ENCODE peak calls at places on chromosomes 5 and 9, in four cellular contexts. One of them, this sample, is unnamed.

GRCh38 chr5:34957857-34958690 is 28.7 kb downstream of the DNAJC21 start:
- DNase-seq in fibroblast of lung: peak
- DNase-seq in IMR-90: peak
- DNase-seq in GM12864: no peak
- DNase-seq in this sample: peak

GRCh38 chr9:93254806-93255519 is 71.0 kb downstream of the WNK2 start:
- DNase-seq in fibroblast of lung: no peak
- DNase-seq in IMR-90: no peak
- DNase-seq in GM12864: no peak
- DNase-seq in this sample: no peak

GRCh38 chr9:114925672-114926071 is 4.7 kb downstream of the TNFSF8 start:
- DNase-seq in fibroblast of lung: no peak
- DNase-seq in IMR-90: no peak
- DNase-seq in GM12864: no peak
- DNase-seq in this sample: no peak

GRCh38 chr5:78592735-78593386 is 55.7 kb downstream of the LHFPL2 start:
- DNase-seq in fibroblast of lung: no peak
- DNase-seq in IMR-90: no peak
- DNase-seq in GM12864: no peak
- DNase-seq in this sample: no peak

GRCh38 chr9:15157371-15157770 is 149.6 kb downstream of the TTC39B start:
- DNase-seq in fibroblast of lung: no peak
- DNase-seq in IMR-90: no peak
- DNase-seq in GM12864: no peak
- DNase-seq in this sample: no peak

GRCh38 chr5:31364881-31365636 is 166.8 kb downstream of the DROSHA start:
- DNase-seq in fibroblast of lung: peak
- DNase-seq in IMR-90: peak
- DNase-seq in GM12864: no peak
- DNase-seq in this sample: no peak

GRCh38 chr9:76459691-76460635 is 981 bp downstream of the GCNT1 start:
- DNase-seq in fibroblast of lung: peak
- DNase-seq in IMR-90: peak
- DNase-seq in GM12864: no peak
- DNase-seq in this sample: no peak

GRCh38 chr5:62790348-62790747 is 211.7 kb downstream of the LRRC70 start:
- DNase-seq in fibroblast of lung: no peak
- DNase-seq in IMR-90: peak
- DNase-seq in GM12864: no peak
- DNase-seq in this sample: no peak

GRCh38 chr5:122311888-122312669 is at the start of gene SNCAIP:
- DNase-seq in fibroblast of lung: peak
- DNase-seq in IMR-90: peak
- DNase-seq in GM12864: no peak
- DNase-seq in this sample: peak

GRCh38 chr9:132099741-132100407 is 20.2 kb upstream of the MED27 start:
- DNase-seq in fibroblast of lung: no peak
- DNase-seq in IMR-90: peak
- DNase-seq in GM12864: no peak
- DNase-seq in this sample: no peak

GRCh38 chr9:130150779-130151381 is 21.3 kb upstream of the NCS1 start:
- DNase-seq in fibroblast of lung: peak
- DNase-seq in IMR-90: peak
- DNase-seq in GM12864: no peak
- DNase-seq in this sample: no peak

GRCh38 chr5:139888368-139888767 is 92.8 kb downstream of the PSD2 start:
- DNase-seq in fibroblast of lung: no peak
- DNase-seq in IMR-90: no peak
- DNase-seq in GM12864: no peak
- DNase-seq in this sample: no peak

GRCh38 chr5:10675177-10675700 is 85.8 kb downstream of the DAP start:
- DNase-seq in fibroblast of lung: no peak
- DNase-seq in IMR-90: no peak
- DNase-seq in GM12864: no peak
- DNase-seq in this sample: no peak

GRCh38 chr5:164002653-164003052 is 497.2 kb downstream of the MAT2B start:
- DNase-seq in fibroblast of lung: peak
- DNase-seq in IMR-90: peak
- DNase-seq in GM12864: no peak
- DNase-seq in this sample: no peak

GRCh38 chr5:139575313-139575646 is 14.1 kb downstream of the UBE2D2 start:
- DNase-seq in fibroblast of lung: no peak
- DNase-seq in IMR-90: no peak
- DNase-seq in GM12864: no peak
- DNase-seq in this sample: no peak

GRCh38 chr9:94783121-94783664 is 56.7 kb downstream of the AOPEP start:
- DNase-seq in fibroblast of lung: peak
- DNase-seq in IMR-90: peak
- DNase-seq in GM12864: no peak
- DNase-seq in this sample: peak

GRCh38 chr5:1878050-1878849 is 4.5 kb downstream of the IRX4 start:
- DNase-seq in fibroblast of lung: no peak
- DNase-seq in IMR-90: no peak
- DNase-seq in GM12864: no peak
- DNase-seq in this sample: no peak

GRCh38 chr9:135355466-135356420 is 123.8 kb upstream of the PPP1R26 start:
- DNase-seq in fibroblast of lung: no peak
- DNase-seq in IMR-90: no peak
- DNase-seq in GM12864: no peak
- DNase-seq in this sample: no peak

GRCh38 chr5:103364074-103364473 is 105.5 kb downstream of the MACIR start:
- DNase-seq in fibroblast of lung: no peak
- DNase-seq in IMR-90: peak
- DNase-seq in GM12864: no peak
- DNase-seq in this sample: no peak

DNA sequence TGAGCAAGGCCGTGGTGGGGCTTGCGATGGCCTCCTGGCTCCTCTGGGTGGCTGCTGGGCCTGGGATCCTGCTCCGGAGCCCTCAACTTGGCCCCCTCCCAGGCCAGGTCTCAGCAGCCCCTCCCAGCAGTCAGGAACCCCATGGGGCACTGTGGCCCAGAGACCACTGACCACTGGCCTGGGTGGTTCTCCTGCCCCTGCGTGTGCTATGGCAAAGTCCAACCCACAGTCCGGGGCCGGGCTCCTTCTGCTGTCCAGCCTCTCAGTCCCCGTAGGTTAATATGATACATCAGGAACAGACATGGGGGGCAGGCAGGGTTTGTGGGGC is 125.9 kb downstream of the ZNF354C start:
- DNase-seq in fibroblast of lung: no peak
- DNase-seq in IMR-90: no peak
- DNase-seq in GM12864: no peak
- DNase-seq in this sample: no peak
- TF ChIP-seq CTCF in fibroblast of lung: no peak
- TF ChIP-seq CTCF in IMR-90: no peak
- TF ChIP-seq CTCF in GM12864: no peak
- TF ChIP-seq CTCF in this sample: no peak

GRCh38 chr9:137254624-137255447 is at the start of gene NELFB:
- DNase-seq in fibroblast of lung: peak
- DNase-seq in IMR-90: peak
- DNase-seq in GM12864: peak
- DNase-seq in this sample: peak
- TF ChIP-seq CTCF in fibroblast of lung: no peak
- TF ChIP-seq CTCF in IMR-90: peak
- TF ChIP-seq CTCF in GM12864: no peak
- TF ChIP-seq CTCF in this sample: no peak

DNA sequence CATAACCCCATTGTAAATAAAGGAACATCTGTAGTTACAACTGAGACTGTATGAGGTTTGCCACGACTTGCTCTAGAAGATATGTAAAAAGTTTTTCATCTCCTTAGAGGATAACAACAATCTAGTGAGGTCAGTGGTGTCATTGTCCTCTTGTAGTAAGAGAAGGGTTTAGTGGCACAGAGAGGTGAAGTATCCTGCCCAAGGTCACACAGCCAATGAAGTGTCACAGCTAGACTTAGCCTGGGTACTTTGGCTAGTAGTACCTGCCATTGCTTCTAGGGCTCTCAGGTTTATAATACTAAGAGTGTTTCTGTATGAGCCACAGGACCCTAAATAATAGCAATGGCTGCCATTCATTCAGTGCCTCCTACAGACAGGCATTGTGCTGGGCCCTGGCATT is 13.8 kb downstream of the CCDC180 start:
- DNase-seq in fibroblast of lung: no peak
- DNase-seq in IMR-90: no peak
- DNase-seq in GM12864: no peak
- DNase-seq in this sample: no peak
- TF ChIP-seq CTCF in fibroblast of lung: no peak
- TF ChIP-seq CTCF in IMR-90: no peak
- TF ChIP-seq CTCF in GM12864: no peak
- TF ChIP-seq CTCF in this sample: no peak

GRCh38 chr5:88727705-88728313 is 155.2 kb downstream of the MEF2C start:
- DNase-seq in fibroblast of lung: peak
- DNase-seq in IMR-90: peak
- DNase-seq in GM12864: no peak
- DNase-seq in this sample: no peak
- TF ChIP-seq CTCF in fibroblast of lung: no peak
- TF ChIP-seq CTCF in IMR-90: peak
- TF ChIP-seq CTCF in GM12864: no peak
- TF ChIP-seq CTCF in this sample: peak

GRCh38 chr9:128615571-128615970 is 41.1 kb downstream of the DYNC2I2 start:
- DNase-seq in fibroblast of lung: no peak
- DNase-seq in IMR-90: no peak
- DNase-seq in GM12864: no peak
- DNase-seq in this sample: no peak
- TF ChIP-seq CTCF in fibroblast of lung: no peak
- TF ChIP-seq CTCF in IMR-90: no peak
- TF ChIP-seq CTCF in GM12864: no peak
- TF ChIP-seq CTCF in this sample: no peak

GRCh38 chr9:2417730-2418129 is 203.9 kb upstream of the VLDLR start:
- DNase-seq in fibroblast of lung: no peak
- DNase-seq in IMR-90: no peak
- DNase-seq in GM12864: no peak
- DNase-seq in this sample: no peak

GRCh38 chr9:2420488-2421056 is 201.0 kb upstream of the VLDLR start:
- DNase-seq in fibroblast of lung: no peak
- DNase-seq in IMR-90: no peak
- DNase-seq in GM12864: no peak
- DNase-seq in this sample: no peak

GRCh38 chr9:2415326-2415725 is 206.3 kb upstream of the VLDLR start:
- DNase-seq in fibroblast of lung: no peak
- DNase-seq in IMR-90: no peak
- DNase-seq in GM12864: no peak
- DNase-seq in this sample: no peak

GRCh38 chr9:2414465-2414864 is 207.1 kb upstream of the VLDLR start:
- DNase-seq in fibroblast of lung: no peak
- DNase-seq in IMR-90: no peak
- DNase-seq in GM12864: no peak
- DNase-seq in this sample: no peak

DNA sequence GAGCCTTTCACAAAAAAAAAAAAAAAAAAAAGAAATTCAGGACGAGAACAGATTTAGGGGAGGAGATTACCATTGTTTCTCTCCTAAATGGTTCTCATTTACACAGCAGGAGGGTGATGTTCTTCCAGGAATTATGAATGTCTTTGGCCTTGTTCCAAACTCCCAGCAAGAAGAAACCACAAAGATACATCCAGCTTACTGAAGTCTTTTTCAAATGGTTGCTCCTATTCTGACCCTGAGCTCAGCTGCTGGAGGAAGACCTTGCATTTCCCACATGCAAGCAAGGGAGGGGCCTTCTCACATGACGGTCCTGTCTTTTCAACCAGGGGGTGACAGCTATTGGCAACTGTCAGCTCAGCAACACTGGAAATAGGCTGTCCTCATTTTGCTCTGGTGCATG is 203.0 kb upstream of the VLDLR start:
- DNase-seq in fibroblast of lung: peak
- DNase-seq in IMR-90: peak
- DNase-seq in GM12864: no peak
- DNase-seq in this sample: no peak
- TF ChIP-seq CTCF in fibroblast of lung: no peak
- TF ChIP-seq CTCF in IMR-90: no peak
- TF ChIP-seq CTCF in GM12864: no peak
- TF ChIP-seq CTCF in this sample: no peak

GRCh38 chr5:96256795-96257470 is 176.1 kb downstream of the PCSK1 start:
- DNase-seq in fibroblast of lung: peak
- DNase-seq in IMR-90: peak
- DNase-seq in GM12864: peak
- DNase-seq in this sample: no peak
- TF ChIP-seq CTCF in fibroblast of lung: no peak
- TF ChIP-seq CTCF in IMR-90: peak
- TF ChIP-seq CTCF in GM12864: peak
- TF ChIP-seq CTCF in this sample: no peak

This sample was measured in GM10248.